ENCODE peak calls at places on chromosomes 1 and 21, in nine cellular contexts. O is naive B cell; W is Daoy; C is HS-27A; J is activated effector memory CD4-positive, alpha-beta T cell treated with Interleukin-2 at 50 U/mL for 16 hours; Z is CD4-positive, alpha-beta T cell; L is heart left ventricle; H is EL; A is AG08396. K is an unnamed sample.

GRCh38 chr1:228540161-228540917 is 53.2 kb downstream of the RNF187 start:
- DNase-seq in O (no peak), W (no peak), C (no peak), J (no peak), Z (no peak), L (no peak), H (no peak), A (no peak), K (no peak)

GRCh38 chr1:110310300-110310699 is 28.9 kb upstream of the RBM15 start:
- DNase-seq in O (no peak), W (no peak), C (no peak), J (no peak), Z (no peak), L (peak; percentile 57), H (no peak), A (no peak), K (no peak)

GRCh38 chr1:62912028-62912638 is 128.2 kb downstream of the ATG4C start:
- DNase-seq in O (no peak), W (peak; percentile 7), C (no peak), J (no peak), Z (no peak), L (no peak), H (peak; percentile 16), A (peak; percentile 17), K (no peak)

GRCh38 chr1:50973255-50973654 is 3.2 kb downstream of the CDKN2C start:
- DNase-seq in O (no peak), W (no peak), C (no peak), J (no peak), Z (no peak), L (no peak), H (peak; percentile 17), A (no peak), K (no peak)

GRCh38 chr1:65793359-65793732 is 651 bp downstream of the PDE4B start:
- DNase-seq in O (no peak), W (peak; percentile 8), C (no peak), J (no peak), Z (no peak), L (no peak), H (peak; percentile 40), A (peak; percentile 26), K (no peak)

GRCh38 chr1:17207966-17208418 is 3.1 kb downstream of the PADI1 start:
- DNase-seq in O (peak; percentile 46), W (peak; percentile 93), C (peak; percentile 89), J (peak; percentile 2), Z (peak; percentile 14), L (no peak), H (peak; percentile 90), A (peak; percentile 57), K (peak; percentile 43)

GRCh38 chr1:24124980-24125379 is 13.0 kb upstream of the MYOM3 start:
- DNase-seq in O (no peak), W (no peak), C (no peak), J (no peak), Z (no peak), L (no peak), H (no peak), A (no peak), K (no peak)

GRCh38 chr1:160579216-160579701 is at the start of gene CD84:
- DNase-seq in O (peak; percentile 39), W (no peak), C (no peak), J (no peak), Z (no peak), L (no peak), H (no peak), A (no peak), K (no peak)

GRCh38 chr1:4108741-4109625 is 208.9 kb upstream of the C1orf174 start:
- DNase-seq in O (no peak), W (peak; percentile 66), C (no peak), J (no peak), Z (no peak), L (no peak), H (no peak), A (no peak), K (no peak)

GRCh38 chr21:37863842-37864241 is 52.4 kb downstream of the KCNJ6 start:
- DNase-seq in O (no peak), W (peak; percentile 40), C (no peak), J (no peak), Z (no peak), L (no peak), H (peak; percentile 80), A (no peak), K (no peak)

GRCh38 chr1:84689514-84690396 is 506 bp downstream of the SSX2IP start:
- DNase-seq in O (no peak), W (no peak), C (no peak), J (no peak), Z (no peak), L (peak; percentile 55), H (peak; percentile 61), A (peak; percentile 39), K (no peak)

GRCh38 chr1:108016451-108016920 is 51.5 kb upstream of the VAV3 start:
- DNase-seq in O (no peak), W (peak; percentile 100), C (peak; percentile 14), J (no peak), Z (no peak), L (no peak), H (peak; percentile 31), A (no peak), K (no peak)

GRCh38 chr1:59669752-59670312 is 144.9 kb upstream of the HOOK1 start:
- DNase-seq in O (no peak), W (peak; percentile 55), C (no peak), J (no peak), Z (no peak), L (peak; percentile 49), H (peak; percentile 80), A (peak; percentile 29), K (no peak)

GRCh38 chr1:205942631-205943159 is 561 bp downstream of the SLC26A9 start:
- DNase-seq in O (no peak), W (no peak), C (no peak), J (no peak), Z (no peak), L (no peak), H (peak; percentile 17), A (no peak), K (no peak)

GRCh38 chr1:70231474-70231873 is 10.3 kb downstream of the SRSF11 start:
- DNase-seq in O (no peak), W (no peak), C (no peak), J (no peak), Z (no peak), L (no peak), H (no peak), A (no peak), K (no peak)

GRCh38 chr1:15617874-15618684 is 821 bp downstream of the DDI2 start:
- DNase-seq in O (peak; percentile 61), W (peak; percentile 45), C (peak; percentile 29), J (peak; percentile 34), Z (peak; percentile 14), L (no peak), H (peak; percentile 34), A (peak; percentile 28), K (no peak)

GRCh38 chr1:67285780-67286488 is 21.7 kb upstream of the IL12RB2 start:
- DNase-seq in O (no peak), W (peak; percentile 31), C (no peak), J (no peak), Z (no peak), L (no peak), H (peak; percentile 40), A (no peak), K (no peak)

GRCh38 chr1:223386013-223386412 is 7.2 kb upstream of the CCDC185 start:
- DNase-seq in O (no peak), W (no peak), C (no peak), J (no peak), Z (no peak), L (no peak), H (no peak), A (no peak), K (no peak)

GRCh38 chr1:108107658-108108057 is 92.5 kb downstream of the SLC25A24 start:
- DNase-seq in O (no peak), W (peak; percentile 96), C (peak; percentile 42), J (no peak), Z (no peak), L (no peak), H (peak; percentile 78), A (peak; percentile 43), K (peak; percentile 23)

GRCh38 chr1:33370286-33370685 is 49.4 kb upstream of the A3GALT2 start:
- DNase-seq in O (no peak), W (no peak), C (no peak), J (no peak), Z (no peak), L (peak; percentile 50), H (peak; percentile 84), A (peak; percentile 67), K (no peak)

GRCh38 chr1:6795661-6796060 is 10.4 kb downstream of the CAMTA1 start:
- DNase-seq in O (no peak), W (peak; percentile 58), C (peak; percentile 63), J (no peak), Z (no peak), L (no peak), H (peak; percentile 69), A (peak; percentile 57), K (no peak)

GRCh38 chr21:43273708-43274021 is 104.9 kb downstream of the CRYAA start:
- DNase-seq in O (no peak), W (no peak), C (no peak), J (no peak), Z (no peak), L (no peak), H (no peak), A (no peak), K (no peak)

GRCh38 chr1:154983776-154984466 is 777 bp downstream of the FLAD1 start:
- DNase-seq in O (no peak), W (no peak), C (no peak), J (no peak), Z (no peak), L (no peak), H (no peak), A (no peak), K (no peak)

K was measured in amniotic stem cell.